ENCODE peak calls at places on chromosomes 5 and 9, in four cellular contexts. I is mesenchymal stem cell, O is IMR-90, W is neuronal stem cell. C is an unnamed sample.

GRCh38 chr9:35952526-35953191 is 5.3 kb downstream of the OR2S2 start:
- DNase-seq in I (no peak), O (no peak), W (no peak), C (peak; percentile 97)

GRCh38 chr5:57889558-57889957 is 406.9 kb upstream of the ACTBL2 start:
- DNase-seq in I (peak; percentile 67), O (peak; percentile 83), W (no peak), C (peak; percentile 90)

GRCh38 chr5:42840279-42840678 is 28.6 kb upstream of the SELENOP start:
- DNase-seq in I (peak; percentile 72), O (peak; percentile 58), W (no peak), C (no peak)

GRCh38 chr5:176319827-176320554 is 41.6 kb downstream of the KIAA1191 start:
- DNase-seq in I (peak; percentile 14), O (peak; percentile 6), W (no peak), C (no peak)

GRCh38 chr5:82641362-82641988 is 363.3 kb upstream of the RPS23 start:
- DNase-seq in I (peak; percentile 84), O (peak; percentile 81), W (peak; percentile 38), C (peak; percentile 86)

GRCh38 chr5:178237431-178238312 is 5.1 kb upstream of the PHYKPL start:
- DNase-seq in I (no peak), O (peak; percentile 15), W (no peak), C (no peak)

GRCh38 chr9:8917978-8918739 is 1118.6 kb upstream of the DMAC1 start:
- DNase-seq in I (no peak), O (no peak), W (no peak), C (no peak)

GRCh38 chr9:127664324-127664677 is 42.5 kb upstream of the CFAP157 start:
- DNase-seq in I (no peak), O (no peak), W (no peak), C (no peak)

GRCh38 chr9:91676042-91676441 is 252.4 kb upstream of the NFIL3 start:
- DNase-seq in I (no peak), O (no peak), W (no peak), C (no peak)

GRCh38 chr9:73515216-73515615 is 363.6 kb downstream of the ANXA1 start:
- DNase-seq in I (no peak), O (no peak), W (no peak), C (no peak)

GRCh38 chr9:13244190-13244589 is 35.3 kb downstream of the MPDZ start:
- DNase-seq in I (no peak), O (no peak), W (no peak), C (no peak)

GRCh38 chr9:94851467-94851866 is 125.0 kb downstream of the AOPEP start:
- DNase-seq in I (no peak), O (no peak), W (no peak), C (no peak)
- H3K23ac ChIP-seq in I (no peak overlapping the region), O (no peak overlapping the region), W (no peak overlapping the region), C (no peak overlapping the region)

GRCh38 chr5:134436523-134437339 is 25.1 kb upstream of the CDKN2AIPNL start:
- DNase-seq in I (peak; percentile 98), O (peak; percentile 98), W (no peak), C (peak; percentile 67)

GRCh38 chr5:134438268-134438622 is 26.6 kb upstream of the CDKN2AIPNL start:
- DNase-seq in I (peak; percentile 36), O (peak; percentile 90), W (no peak), C (no peak)

GRCh38 chr5:134437340-134438267 is 25.9 kb upstream of the CDKN2AIPNL start:
- DNase-seq in I (no peak), O (peak; percentile 61), W (no peak), C (peak; percentile 41)

GRCh38 chr5:134438641-134439621 is 27.2 kb upstream of the CDKN2AIPNL start:
- DNase-seq in I (peak; percentile 93), O (peak; percentile 98), W (no peak), C (peak; percentile 99)

GRCh38 chr5:134440185-134440755 is 28.6 kb upstream of the CDKN2AIPNL start:
- DNase-seq in I (no peak), O (no peak), W (no peak), C (no peak)
- H2AK5ac ChIP-seq in I (no peak overlapping the region), O (peak overlapping the region; percentile 87), W (no peak overlapping the region), C (no peak overlapping the region)

GRCh38 chr5:93583799-93584530 is 943 bp downstream of the NR2F1 start:
- DNase-seq in I (peak; percentile 56), O (peak; percentile 47), W (no peak), C (peak; percentile 57)
- H3K23ac ChIP-seq in I (no peak overlapping the region), O (peak overlapping the region; percentile 34), W (peak overlapping the region; percentile 85), C (no peak overlapping the region)

GRCh38 chr5:96149021-96149420 is 187.4 kb upstream of the ELL2 start:
- DNase-seq in I (no peak), O (no peak), W (no peak), C (no peak)
- H2AK5ac ChIP-seq in I (no peak overlapping the region), O (peak overlapping the region; percentile 83), W (no peak overlapping the region), C (no peak overlapping the region)

GRCh38 chr5:135578685-135579341 is at the start of gene CXCL14:
- DNase-seq in I (peak; percentile 57), O (peak; percentile 49), W (peak; percentile 67), C (peak; percentile 23)
- H3K23ac ChIP-seq in I (no peak within 1 kb of the TSS), O (no peak within 1 kb of the TSS), W (peak within 1 kb of the TSS; percentile 12), C (no peak within 1 kb of the TSS)

GRCh38 chr9:135260221-135260620 is 172.8 kb downstream of the OLFM1 start:
- DNase-seq in I (no peak), O (no peak), W (no peak), C (no peak)

GRCh38 chr9:135260776-135261175 is 173.3 kb downstream of the OLFM1 start:
- DNase-seq in I (no peak), O (no peak), W (no peak), C (no peak)

GRCh38 chr9:135259273-135259672 is 171.8 kb downstream of the OLFM1 start:
- DNase-seq in I (no peak), O (no peak), W (no peak), C (no peak)

GRCh38 chr9:135265931-135266330 is 178.5 kb downstream of the OLFM1 start:
- DNase-seq in I (no peak), O (no peak), W (no peak), C (no peak)

GRCh38 chr9:135262248-135262647 is 174.8 kb downstream of the OLFM1 start:
- DNase-seq in I (no peak), O (no peak), W (no peak), C (no peak)
- H2AK5ac ChIP-seq in I (no peak overlapping the region), O (no peak overlapping the region), W (peak overlapping the region; percentile 23), C (no peak overlapping the region)